ENCODE peak calls at places on chromosome 4, in ten cellular contexts. Q, S, T, B, G, X, O, E, R and H are unnamed samples.

GRCh38 chr4:67918428-67918827 is 34.6 kb upstream of the TMPRSS11D start:
- DNase-seq in G (no peak), T (peak), Q (no peak), S (no peak), O (no peak), B (no peak), X (no peak), E (no peak), R (no peak), H (no peak)

GRCh38 chr4:47499705-47500104 is 14.6 kb downstream of the ATP10D start:
- DNase-seq in E (peak), G (no peak), R (no peak), T (no peak), B (no peak), Q (no peak), S (no peak), X (no peak), O (no peak), H (no peak)

GRCh38 chr4:184843984-184844554 is 18.3 kb upstream of the ACSL1 start:
- DNase-seq in E (no peak), R (no peak), B (no peak), Q (no peak), T (no peak), O (no peak), S (peak), X (no peak), G (no peak), H (no peak)

GRCh38 chr4:3215256-3215655 is 33.7 kb upstream of the MSANTD1 start:
- DNase-seq in X (no peak), B (no peak), R (no peak), S (no peak), T (no peak), G (no peak), Q (no peak), O (no peak), E (no peak), H (no peak)

GRCh38 chr4:5686338-5686737 is 22.0 kb downstream of the EVC2 start:
- DNase-seq in Q (no peak), X (no peak), R (peak), T (no peak), B (no peak), E (no peak), S (no peak), G (no peak), O (no peak), H (no peak)

GRCh38 chr4:99808260-99808857 is 8.3 kb upstream of the DAPP1 start:
- DNase-seq in R (peak), G (peak), S (peak), T (peak), X (peak), Q (peak), E (peak), B (no peak), O (peak), H (peak)

GRCh38 chr4:42865572-42866189 is 26.8 kb upstream of the GRXCR1 start:
- DNase-seq in R (peak), E (peak), B (peak), X (peak), S (peak), G (peak), T (peak), O (peak), Q (peak), H (peak)

GRCh38 chr4:151930372-151930771 is 169.6 kb upstream of the GATB start:
- DNase-seq in O (no peak), S (no peak), Q (no peak), R (no peak), X (no peak), T (no peak), E (no peak), B (no peak), G (no peak), H (no peak)

GRCh38 chr4:173517781-173518371 is 12.2 kb downstream of the HAND2 start:
- DNase-seq in G (no peak), T (peak), S (peak), Q (no peak), O (no peak), B (no peak), E (no peak), X (no peak), R (no peak), H (no peak)

GRCh38 chr4:38109896-38110295 is 149.7 kb downstream of the PTTG2 start:
- DNase-seq in G (no peak), R (no peak), Q (no peak), S (peak), E (no peak), T (no peak), O (peak), B (no peak), X (no peak), H (no peak)